ENCODE peak calls at places on chromosomes 13 and 19, in four cellular contexts. M is GM12878, D is SK-N-SH, C is HepG2. Q is an unnamed sample.

GRCh38 chr19:34436716-34437115 is 8.5 kb downstream of the UBA2 start:
- DNase-seq in M (no peak), C (no peak), D (no peak), Q (no peak)

GRCh38 chr19:47765522-47766358 is 12.8 kb upstream of the SELENOW start:
- DNase-seq in C (peak), M (no peak), D (peak), Q (peak)

GRCh38 chr13:30510091-30510490 is 44.4 kb upstream of the HMGB1 start:
- DNase-seq in D (no peak), M (no peak), C (no peak), Q (no peak)

GRCh38 chr19:50300814-50301606 is 28.2 kb downstream of the KCNC3 start:
- DNase-seq in C (peak), D (no peak), M (no peak), Q (peak)

GRCh38 chr19:10262771-10263170 is 8.1 kb upstream of the ICAM1 start:
- DNase-seq in C (no peak), D (no peak), M (no peak), Q (no peak)

GRCh38 chr19:21610787-21611186 is 105.4 kb downstream of the ZNF429 start:
- DNase-seq in C (no peak), D (no peak), M (no peak), Q (no peak)

GRCh38 chr13:97573011-97573410 is 139.0 kb downstream of the RAP2A start:
- DNase-seq in D (no peak), M (no peak), C (no peak), Q (no peak)

GRCh38 chr19:4328243-4328990 is 10.2 kb downstream of the STAP2 start:
- DNase-seq in D (peak), C (no peak), M (peak), Q (no peak)

GRCh38 chr13:74187564-74187963 is 53.4 kb upstream of the KLF12 start:
- DNase-seq in D (no peak), M (no peak), C (peak), Q (peak)

GRCh38 chr13:66926200-66926850 is 303.8 kb downstream of the PCDH9 start:
- DNase-seq in C (no peak), M (no peak), D (no peak), Q (no peak)

GRCh38 chr13:51618626-51619025 is 34.4 kb downstream of the WDFY2 start:
- DNase-seq in C (no peak), D (no peak), M (no peak), Q (no peak)

GRCh38 chr13:51613535-51613934 is 29.3 kb downstream of the WDFY2 start:
- DNase-seq in M (no peak), D (no peak), C (no peak), Q (no peak)

GRCh38 chr13:51612867-51613266 is 28.6 kb downstream of the WDFY2 start:
- DNase-seq in M (no peak), D (no peak), C (no peak), Q (no peak)

GRCh38 chr13:51619614-51620013 is 35.4 kb downstream of the WDFY2 start:
- DNase-seq in M (no peak), C (no peak), D (no peak), Q (no peak)

GRCh38 chr13:51614350-51614786 is 30.1 kb downstream of the WDFY2 start:
- DNase-seq in M (peak), D (peak), C (no peak), Q (no peak)
- TF ChIP-seq PBX3 in M (no peak), D (no peak), C (no peak), Q (no peak)

GRCh38 chr13:92188574-92188973 is 790.2 kb downstream of the GPC5 start:
- DNase-seq in M (no peak), C (no peak), D (no peak), Q (no peak)

DNA sequence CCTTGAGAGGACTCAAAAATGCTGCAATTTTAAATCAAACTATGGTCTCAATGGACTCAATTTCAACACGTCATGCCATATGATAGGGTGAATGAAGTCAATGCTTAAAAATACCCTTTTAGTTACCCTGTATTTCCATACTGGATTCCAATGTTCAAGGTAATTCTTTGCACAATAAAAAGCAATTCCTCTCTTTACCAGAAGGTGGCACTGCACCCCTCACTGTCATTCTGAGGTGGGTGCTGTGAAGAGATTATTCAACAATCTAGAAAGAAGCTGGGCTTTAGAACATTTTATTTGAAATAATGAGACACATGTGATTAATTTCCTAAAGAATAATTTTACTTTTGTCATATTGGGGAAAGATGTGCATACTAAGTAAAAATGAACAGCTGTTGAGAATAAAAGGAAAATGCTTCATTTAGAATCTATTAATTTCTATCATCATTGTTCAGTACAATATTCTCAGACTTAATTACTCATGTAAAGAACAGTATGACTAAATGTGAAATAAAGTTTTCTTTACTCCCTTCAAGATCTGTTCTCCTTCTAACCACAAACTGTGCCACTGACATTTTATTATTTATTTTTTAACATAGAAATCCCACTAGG is 789.1 kb downstream of the GPC5 start:
- DNase-seq in M (no peak), D (peak), C (peak), Q (peak)
- TF ChIP-seq PBX3 in M (no peak), D (no peak), C (no peak), Q (no peak)

DNA sequence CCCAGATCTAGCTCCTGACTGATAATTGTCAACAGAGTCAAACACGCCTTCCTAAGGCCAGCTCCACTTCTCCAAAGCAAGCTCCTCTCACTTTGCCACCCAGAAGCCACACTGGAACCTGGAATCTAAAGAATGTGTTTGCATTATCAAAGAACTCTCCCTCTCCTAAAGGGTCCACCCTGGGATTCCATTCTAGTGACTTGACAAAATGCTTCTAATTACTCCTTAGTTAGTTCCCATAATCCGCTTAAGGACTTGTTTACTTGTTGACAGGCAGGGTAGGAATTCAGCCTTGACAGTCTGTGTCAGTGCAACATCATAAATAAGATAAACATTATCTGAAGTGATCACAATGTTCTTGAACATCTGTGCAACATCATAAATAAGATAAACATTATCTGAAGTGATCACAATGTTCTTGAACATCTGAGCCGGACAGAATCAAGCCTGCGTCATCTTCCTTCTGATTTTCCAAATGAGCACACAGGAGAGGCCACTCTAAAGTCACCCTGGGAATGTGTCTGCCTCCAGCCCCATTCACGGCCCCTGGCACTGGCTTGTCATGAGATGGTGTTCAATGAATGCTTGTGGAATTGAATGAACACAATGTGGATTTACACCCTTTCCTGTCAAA is 512.1 kb downstream of the IRS2 start:
- DNase-seq in D (no peak), C (no peak), M (no peak), Q (peak)
- TF ChIP-seq PBX3 in D (no peak), C (no peak), M (no peak), Q (no peak)

DNA sequence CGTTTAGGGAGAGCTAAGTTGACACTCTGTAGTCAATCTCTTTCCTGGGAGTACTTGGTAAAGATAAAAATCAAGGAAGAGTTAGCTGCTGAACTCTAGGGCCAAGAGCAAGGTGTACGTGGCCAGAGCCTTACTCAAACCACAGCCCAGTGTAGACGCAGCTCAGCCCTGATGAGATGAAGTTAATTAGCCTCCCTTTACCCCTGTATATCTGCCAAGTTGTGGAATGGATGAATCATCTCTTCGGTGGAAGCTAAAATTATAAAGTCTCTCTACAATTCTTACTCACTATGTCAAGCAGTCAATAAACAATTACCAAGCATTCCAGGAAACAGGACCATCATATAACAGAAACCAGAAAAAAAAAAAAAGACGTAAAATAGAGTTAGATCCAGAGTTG is 146.9 kb upstream of the UFM1 start:
- DNase-seq in M (no peak), C (no peak), D (no peak), Q (no peak)
- TF ChIP-seq PBX3 in M (no peak), C (no peak), D (no peak), Q (no peak)

DNA sequence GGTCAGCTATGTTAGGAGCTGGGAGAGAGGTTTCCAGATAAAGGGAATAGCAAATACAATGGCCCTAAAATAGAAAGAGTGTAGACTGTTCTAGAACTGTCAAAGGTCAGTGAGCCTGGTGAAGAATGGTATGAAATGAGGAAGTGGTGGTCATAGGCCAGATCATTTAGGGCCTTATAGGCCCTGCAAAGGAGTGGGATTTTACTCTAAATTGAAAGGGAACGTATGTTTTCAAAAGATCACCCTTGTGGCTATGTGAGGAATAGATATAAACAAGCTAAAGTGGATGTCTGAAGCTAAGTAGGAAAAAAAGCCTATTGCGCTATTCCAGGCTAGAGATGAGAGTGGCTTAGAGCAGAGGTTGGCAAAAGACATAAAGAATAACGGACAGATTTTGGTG is 70.7 kb upstream of the TDRD3 start:
- DNase-seq in M (no peak), C (peak), D (no peak), Q (no peak)
- TF ChIP-seq PBX3 in M (no peak), C (no peak), D (no peak), Q (no peak)

GRCh38 chr13:25490236-25490635 is 118.5 kb downstream of the ATP8A2 start:
- DNase-seq in M (no peak), C (no peak), D (no peak), Q (no peak)

GRCh38 chr13:25494708-25495411 is 123.1 kb downstream of the ATP8A2 start:
- DNase-seq in C (no peak), M (no peak), D (no peak), Q (no peak)

GRCh38 chr13:25489238-25489637 is 117.5 kb downstream of the ATP8A2 start:
- DNase-seq in D (no peak), M (no peak), C (no peak), Q (no peak)

DNA sequence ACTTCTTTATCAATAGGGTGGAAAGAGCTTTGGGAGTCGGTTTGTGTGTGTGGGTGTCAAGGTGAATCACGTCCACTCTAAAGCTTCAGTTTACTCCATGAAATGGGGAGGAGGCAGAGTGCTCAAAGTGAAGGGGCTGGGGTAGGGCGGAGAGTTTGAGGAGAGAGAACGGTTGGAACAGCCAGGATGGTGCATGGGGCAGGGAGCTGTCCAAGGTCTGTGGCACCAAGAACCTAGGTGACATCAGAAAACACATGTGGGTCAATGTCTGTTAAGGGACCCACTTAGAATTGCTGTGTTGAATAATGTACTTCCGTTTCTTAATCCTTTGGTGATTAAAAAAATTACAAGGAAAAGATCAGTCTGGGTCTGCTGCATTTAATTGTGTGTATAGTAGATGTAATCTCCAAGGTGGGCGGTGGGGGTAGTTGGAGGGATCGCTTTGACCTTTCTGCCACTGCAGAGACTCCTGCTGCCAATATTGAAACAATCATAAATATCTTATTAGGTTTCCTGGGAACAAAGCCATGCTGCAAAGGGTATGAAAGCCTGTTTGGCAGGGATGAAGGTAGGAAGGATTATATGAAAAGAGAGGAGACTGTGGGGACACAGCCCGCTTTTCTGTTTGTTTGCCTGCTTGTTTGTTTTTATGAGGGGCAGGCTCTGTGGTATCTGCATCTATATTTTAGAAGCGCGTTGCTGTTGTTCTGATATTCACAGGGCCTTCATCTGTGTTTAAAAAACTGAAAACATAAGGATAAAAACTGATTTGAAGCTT is 122.3 kb downstream of the ATP8A2 start:
- DNase-seq in C (no peak), D (no peak), M (no peak), Q (no peak)
- TF ChIP-seq PBX3 in C (no peak), D (no peak), M (no peak), Q (no peak)

DNA sequence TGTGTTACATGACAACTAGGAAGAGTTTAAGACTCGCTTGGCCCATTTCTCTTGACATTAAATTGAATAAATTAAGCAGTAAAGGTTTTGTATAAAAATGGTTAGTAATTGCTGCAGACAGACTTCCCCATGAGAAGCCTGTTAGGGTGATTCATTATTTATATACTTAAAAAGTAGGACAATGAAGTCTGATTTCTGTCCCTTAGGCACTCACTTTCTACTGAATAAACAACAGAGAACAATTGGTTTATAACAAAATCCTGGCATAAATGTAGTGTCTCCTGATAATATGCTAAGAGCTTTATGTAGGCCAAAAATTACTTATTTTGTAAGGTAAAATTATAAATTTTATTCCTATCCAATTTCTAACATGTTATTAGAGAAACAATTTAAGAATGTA is 2138.5 kb upstream of the PCDH20 start:
- DNase-seq in C (no peak), D (no peak), M (no peak), Q (no peak)
- TF ChIP-seq PBX3 in C (no peak), D (no peak), M (no peak), Q (no peak)

DNA sequence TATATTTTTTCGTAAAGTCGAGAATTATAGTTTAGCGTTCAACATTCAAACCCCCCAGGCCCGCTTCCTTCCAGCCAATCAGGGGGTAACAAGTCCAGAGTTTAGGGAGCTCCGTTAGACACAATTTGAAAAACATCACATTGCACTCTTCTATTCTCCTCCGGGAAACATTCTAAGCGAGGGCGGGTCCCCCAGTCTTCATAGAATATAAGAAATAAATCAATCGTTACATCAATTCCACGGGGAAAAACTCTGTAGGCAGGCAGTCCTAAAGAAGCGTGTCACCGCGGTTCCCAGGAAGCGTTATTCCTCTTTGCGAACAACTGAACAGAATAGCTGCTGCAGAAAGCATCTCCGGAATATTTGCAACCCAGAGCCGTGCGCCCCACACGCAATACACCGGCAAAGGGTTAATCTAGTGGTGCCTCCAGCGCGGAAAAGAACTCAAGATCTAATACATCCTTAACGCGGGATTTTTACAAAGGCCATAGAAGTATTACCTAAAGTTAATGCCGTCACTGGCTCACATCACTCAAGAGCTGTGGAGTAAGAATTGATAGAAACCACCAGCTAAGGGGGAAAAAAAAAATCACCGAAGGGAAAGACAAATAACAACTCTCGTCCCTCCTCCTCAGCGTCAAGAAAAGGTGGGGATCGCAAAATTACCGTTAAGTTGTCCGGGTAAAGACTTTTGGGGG is 65.1 kb downstream of the KCNRG start:
- DNase-seq in M (no peak), C (peak), D (peak), Q (peak)
- TF ChIP-seq PBX3 in M (no peak), C (no peak), D (no peak), Q (no peak)

GRCh38 chr13:20847298-20847697 is 55.2 kb downstream of the XPO4 start:
- DNase-seq in M (no peak), C (no peak), D (no peak), Q (no peak)
- TF ChIP-seq PBX3 in M (no peak), C (no peak), D (no peak), Q (no peak)

GRCh38 chr13:72514141-72514540 is 213.3 kb downstream of the MZT1 start:
- DNase-seq in C (no peak), D (no peak), M (no peak), Q (no peak)
- TF ChIP-seq PBX3 in C (no peak), D (no peak), M (no peak), Q (no peak)

Q was measured in A549.